ENCODE peak calls at places on chromosomes 4 and X, in seven cellular contexts. One of them, this sample, is unnamed.

GRCh38 chr4:185541251-185541671 is 6.0 kb upstream of the PDLIM3 start:
- DNase-seq in body of pancreas: no peak
- DNase-seq in nucleus accumbens: peak
- DNase-seq in stimulated activated CD8-positive, alpha-beta memory T cell treated with anti-CD3 and anti-CD28 coated beads, Interleukin-7, amount 100 ng/mL, for 1 hour: no peak
- DNase-seq in amniotic epithelial cell: no peak
- DNase-seq in EH: no peak
- DNase-seq in BJ: no peak
- DNase-seq in this sample: no peak

GRCh38 chr4:93646225-93646930 is 182.2 kb upstream of the ATOH1 start:
- DNase-seq in body of pancreas: no peak
- DNase-seq in nucleus accumbens: no peak
- DNase-seq in stimulated activated CD8-positive, alpha-beta memory T cell treated with anti-CD3 and anti-CD28 coated beads, Interleukin-7, amount 100 ng/mL, for 1 hour: no peak
- DNase-seq in amniotic epithelial cell: peak
- DNase-seq in EH: no peak
- DNase-seq in BJ: no peak
- DNase-seq in this sample: no peak

GRCh38 chrX:150567645-150568319 is 639 bp upstream of the MTM1 start:
- DNase-seq in body of pancreas: no peak
- DNase-seq in nucleus accumbens: no peak
- DNase-seq in stimulated activated CD8-positive, alpha-beta memory T cell treated with anti-CD3 and anti-CD28 coated beads, Interleukin-7, amount 100 ng/mL, for 1 hour: no peak
- DNase-seq in amniotic epithelial cell: no peak
- DNase-seq in EH: no peak
- DNase-seq in BJ: no peak
- DNase-seq in this sample: no peak

GRCh38 chr4:189547537-189547936 is 393.1 kb upstream of the FRG1 start:
- DNase-seq in body of pancreas: no peak
- DNase-seq in nucleus accumbens: no peak
- DNase-seq in stimulated activated CD8-positive, alpha-beta memory T cell treated with anti-CD3 and anti-CD28 coated beads, Interleukin-7, amount 100 ng/mL, for 1 hour: no peak
- DNase-seq in amniotic epithelial cell: no peak
- DNase-seq in EH: no peak
- DNase-seq in BJ: no peak
- DNase-seq in this sample: no peak

GRCh38 chrX:51803833-51804232 is 60.6 kb downstream of the GSPT2 start:
- DNase-seq in body of pancreas: no peak
- DNase-seq in nucleus accumbens: no peak
- DNase-seq in stimulated activated CD8-positive, alpha-beta memory T cell treated with anti-CD3 and anti-CD28 coated beads, Interleukin-7, amount 100 ng/mL, for 1 hour: no peak
- DNase-seq in amniotic epithelial cell: peak
- DNase-seq in EH: no peak
- DNase-seq in BJ: no peak
- DNase-seq in this sample: no peak

GRCh38 chr4:64969081-64969480 is 559.8 kb upstream of the TECRL start:
- DNase-seq in body of pancreas: no peak
- DNase-seq in nucleus accumbens: no peak
- DNase-seq in stimulated activated CD8-positive, alpha-beta memory T cell treated with anti-CD3 and anti-CD28 coated beads, Interleukin-7, amount 100 ng/mL, for 1 hour: no peak
- DNase-seq in amniotic epithelial cell: no peak
- DNase-seq in EH: no peak
- DNase-seq in BJ: no peak
- DNase-seq in this sample: no peak

GRCh38 chr4:2009651-2010233 is 968 bp upstream of the NELFA start:
- DNase-seq in body of pancreas: peak
- DNase-seq in nucleus accumbens: no peak
- DNase-seq in stimulated activated CD8-positive, alpha-beta memory T cell treated with anti-CD3 and anti-CD28 coated beads, Interleukin-7, amount 100 ng/mL, for 1 hour: peak
- DNase-seq in amniotic epithelial cell: peak
- DNase-seq in EH: peak
- DNase-seq in BJ: no peak
- DNase-seq in this sample: peak

GRCh38 chr4:38456096-38456495 is 207.9 kb upstream of the KLF3 start:
- DNase-seq in body of pancreas: no peak
- DNase-seq in nucleus accumbens: no peak
- DNase-seq in stimulated activated CD8-positive, alpha-beta memory T cell treated with anti-CD3 and anti-CD28 coated beads, Interleukin-7, amount 100 ng/mL, for 1 hour: no peak
- DNase-seq in amniotic epithelial cell: no peak
- DNase-seq in EH: no peak
- DNase-seq in BJ: no peak
- DNase-seq in this sample: no peak

GRCh38 chr4:109801895-109802319 is at the start of gene CFI:
- DNase-seq in body of pancreas: no peak
- DNase-seq in nucleus accumbens: no peak
- DNase-seq in stimulated activated CD8-positive, alpha-beta memory T cell treated with anti-CD3 and anti-CD28 coated beads, Interleukin-7, amount 100 ng/mL, for 1 hour: no peak
- DNase-seq in amniotic epithelial cell: peak
- DNase-seq in EH: peak
- DNase-seq in BJ: peak
- DNase-seq in this sample: peak

GRCh38 chr4:165308606-165309005 is 18.9 kb upstream of the MSMO1 start:
- DNase-seq in body of pancreas: no peak
- DNase-seq in nucleus accumbens: no peak
- DNase-seq in stimulated activated CD8-positive, alpha-beta memory T cell treated with anti-CD3 and anti-CD28 coated beads, Interleukin-7, amount 100 ng/mL, for 1 hour: no peak
- DNase-seq in amniotic epithelial cell: no peak
- DNase-seq in EH: peak
- DNase-seq in BJ: no peak
- DNase-seq in this sample: no peak

GRCh38 chrX:115367956-115368355 is 78.4 kb downstream of the LUZP4 start:
- DNase-seq in body of pancreas: no peak
- DNase-seq in nucleus accumbens: no peak
- DNase-seq in stimulated activated CD8-positive, alpha-beta memory T cell treated with anti-CD3 and anti-CD28 coated beads, Interleukin-7, amount 100 ng/mL, for 1 hour: no peak
- DNase-seq in amniotic epithelial cell: peak
- DNase-seq in EH: peak
- DNase-seq in BJ: no peak
- DNase-seq in this sample: no peak

GRCh38 chrX:264634-265455 is 16.3 kb upstream of the PLCXD1 start:
- DNase-seq in body of pancreas: no peak
- DNase-seq in nucleus accumbens: no peak
- DNase-seq in stimulated activated CD8-positive, alpha-beta memory T cell treated with anti-CD3 and anti-CD28 coated beads, Interleukin-7, amount 100 ng/mL, for 1 hour: no peak
- DNase-seq in amniotic epithelial cell: peak
- DNase-seq in EH: no peak
- DNase-seq in BJ: no peak
- DNase-seq in this sample: no peak

GRCh38 chr4:70722199-70722791 is 531 bp downstream of the RUFY3 start:
- DNase-seq in body of pancreas: no peak
- DNase-seq in nucleus accumbens: peak
- DNase-seq in stimulated activated CD8-positive, alpha-beta memory T cell treated with anti-CD3 and anti-CD28 coated beads, Interleukin-7, amount 100 ng/mL, for 1 hour: no peak
- DNase-seq in amniotic epithelial cell: peak
- DNase-seq in EH: peak
- DNase-seq in BJ: no peak
- DNase-seq in this sample: peak

GRCh38 chr4:13413719-13414437 is 70.3 kb downstream of the RAB28 start:
- DNase-seq in body of pancreas: no peak
- DNase-seq in nucleus accumbens: no peak
- DNase-seq in stimulated activated CD8-positive, alpha-beta memory T cell treated with anti-CD3 and anti-CD28 coated beads, Interleukin-7, amount 100 ng/mL, for 1 hour: no peak
- DNase-seq in amniotic epithelial cell: no peak
- DNase-seq in EH: no peak
- DNase-seq in BJ: no peak
- DNase-seq in this sample: no peak

GRCh38 chr4:41963105-41963504 is 18.5 kb upstream of the DCAF4L1 start:
- DNase-seq in body of pancreas: no peak
- DNase-seq in nucleus accumbens: no peak
- DNase-seq in stimulated activated CD8-positive, alpha-beta memory T cell treated with anti-CD3 and anti-CD28 coated beads, Interleukin-7, amount 100 ng/mL, for 1 hour: no peak
- DNase-seq in amniotic epithelial cell: peak
- DNase-seq in EH: peak
- DNase-seq in BJ: no peak
- DNase-seq in this sample: no peak

GRCh38 chr4:76305971-76306881 is at the start of gene STBD1:
- DNase-seq in body of pancreas: peak
- DNase-seq in nucleus accumbens: no peak
- DNase-seq in stimulated activated CD8-positive, alpha-beta memory T cell treated with anti-CD3 and anti-CD28 coated beads, Interleukin-7, amount 100 ng/mL, for 1 hour: no peak
- DNase-seq in amniotic epithelial cell: peak
- DNase-seq in EH: peak
- DNase-seq in BJ: no peak
- DNase-seq in this sample: peak

GRCh38 chr4:172202480-172203076 is 389.4 kb downstream of the GALNTL6 start:
- DNase-seq in body of pancreas: no peak
- DNase-seq in nucleus accumbens: no peak
- DNase-seq in stimulated activated CD8-positive, alpha-beta memory T cell treated with anti-CD3 and anti-CD28 coated beads, Interleukin-7, amount 100 ng/mL, for 1 hour: no peak
- DNase-seq in amniotic epithelial cell: peak
- DNase-seq in EH: peak
- DNase-seq in BJ: peak
- DNase-seq in this sample: peak

GRCh38 chr4:85946821-85947220 is 413.0 kb downstream of the MAPK10 start:
- DNase-seq in body of pancreas: no peak
- DNase-seq in nucleus accumbens: no peak
- DNase-seq in stimulated activated CD8-positive, alpha-beta memory T cell treated with anti-CD3 and anti-CD28 coated beads, Interleukin-7, amount 100 ng/mL, for 1 hour: no peak
- DNase-seq in amniotic epithelial cell: peak
- DNase-seq in EH: peak
- DNase-seq in BJ: no peak
- DNase-seq in this sample: no peak

GRCh38 chrX:1491851-1492349 is 39.2 kb upstream of the ASMTL start:
- DNase-seq in body of pancreas: no peak
- DNase-seq in nucleus accumbens: no peak
- DNase-seq in stimulated activated CD8-positive, alpha-beta memory T cell treated with anti-CD3 and anti-CD28 coated beads, Interleukin-7, amount 100 ng/mL, for 1 hour: no peak
- DNase-seq in amniotic epithelial cell: peak
- DNase-seq in EH: peak
- DNase-seq in BJ: no peak
- DNase-seq in this sample: no peak

GRCh38 chr4:61389640-61390039 is 189.5 kb downstream of the ADGRL3 start:
- DNase-seq in body of pancreas: no peak
- DNase-seq in nucleus accumbens: no peak
- DNase-seq in stimulated activated CD8-positive, alpha-beta memory T cell treated with anti-CD3 and anti-CD28 coated beads, Interleukin-7, amount 100 ng/mL, for 1 hour: no peak
- DNase-seq in amniotic epithelial cell: peak
- DNase-seq in EH: no peak
- DNase-seq in BJ: no peak
- DNase-seq in this sample: no peak

GRCh38 chrX:133838761-133839676 is 146.4 kb downstream of the GPC3 start:
- DNase-seq in body of pancreas: peak
- DNase-seq in nucleus accumbens: no peak
- DNase-seq in stimulated activated CD8-positive, alpha-beta memory T cell treated with anti-CD3 and anti-CD28 coated beads, Interleukin-7, amount 100 ng/mL, for 1 hour: no peak
- DNase-seq in amniotic epithelial cell: peak
- DNase-seq in EH: peak
- DNase-seq in BJ: no peak
- DNase-seq in this sample: peak

GRCh38 chr4:57668621-57669020 is 558.4 kb upstream of the IGFBP7 start:
- DNase-seq in body of pancreas: no peak
- DNase-seq in nucleus accumbens: no peak
- DNase-seq in stimulated activated CD8-positive, alpha-beta memory T cell treated with anti-CD3 and anti-CD28 coated beads, Interleukin-7, amount 100 ng/mL, for 1 hour: no peak
- DNase-seq in amniotic epithelial cell: no peak
- DNase-seq in EH: no peak
- DNase-seq in BJ: no peak
- DNase-seq in this sample: no peak

GRCh38 chrX:129984196-129984962 is 1.9 kb downstream of the BCORL1 start:
- DNase-seq in body of pancreas: peak
- DNase-seq in nucleus accumbens: no peak
- DNase-seq in stimulated activated CD8-positive, alpha-beta memory T cell treated with anti-CD3 and anti-CD28 coated beads, Interleukin-7, amount 100 ng/mL, for 1 hour: no peak
- DNase-seq in amniotic epithelial cell: no peak
- DNase-seq in EH: peak
- DNase-seq in BJ: no peak
- DNase-seq in this sample: no peak

GRCh38 chr4:51866835-51867234 is 23.9 kb downstream of the DCUN1D4 start:
- DNase-seq in body of pancreas: no peak
- DNase-seq in nucleus accumbens: no peak
- DNase-seq in stimulated activated CD8-positive, alpha-beta memory T cell treated with anti-CD3 and anti-CD28 coated beads, Interleukin-7, amount 100 ng/mL, for 1 hour: no peak
- DNase-seq in amniotic epithelial cell: no peak
- DNase-seq in EH: no peak
- DNase-seq in BJ: no peak
- DNase-seq in this sample: no peak

GRCh38 chr4:106343865-106344264 is 24.7 kb downstream of the GIMD1 start:
- DNase-seq in body of pancreas: no peak
- DNase-seq in nucleus accumbens: no peak
- DNase-seq in stimulated activated CD8-positive, alpha-beta memory T cell treated with anti-CD3 and anti-CD28 coated beads, Interleukin-7, amount 100 ng/mL, for 1 hour: no peak
- DNase-seq in amniotic epithelial cell: no peak
- DNase-seq in EH: no peak
- DNase-seq in BJ: no peak
- DNase-seq in this sample: no peak

GRCh38 chrX:3680459-3680858 is 33.0 kb downstream of the PRKX start:
- DNase-seq in body of pancreas: no peak
- DNase-seq in nucleus accumbens: no peak
- DNase-seq in stimulated activated CD8-positive, alpha-beta memory T cell treated with anti-CD3 and anti-CD28 coated beads, Interleukin-7, amount 100 ng/mL, for 1 hour: no peak
- DNase-seq in amniotic epithelial cell: no peak
- DNase-seq in EH: no peak
- DNase-seq in BJ: no peak
- DNase-seq in this sample: no peak

GRCh38 chr4:24598025-24598424 is 13.7 kb upstream of the DHX15 start:
- DNase-seq in body of pancreas: peak
- DNase-seq in nucleus accumbens: no peak
- DNase-seq in stimulated activated CD8-positive, alpha-beta memory T cell treated with anti-CD3 and anti-CD28 coated beads, Interleukin-7, amount 100 ng/mL, for 1 hour: no peak
- DNase-seq in amniotic epithelial cell: no peak
- DNase-seq in EH: peak
- DNase-seq in BJ: no peak
- DNase-seq in this sample: no peak

GRCh38 chr4:8536467-8536866 is 43.7 kb upstream of the GPR78 start:
- DNase-seq in body of pancreas: no peak
- DNase-seq in nucleus accumbens: no peak
- DNase-seq in stimulated activated CD8-positive, alpha-beta memory T cell treated with anti-CD3 and anti-CD28 coated beads, Interleukin-7, amount 100 ng/mL, for 1 hour: no peak
- DNase-seq in amniotic epithelial cell: no peak
- DNase-seq in EH: no peak
- DNase-seq in BJ: no peak
- DNase-seq in this sample: no peak